ENCODE peak calls at places on chromosome 12, in seven cellular contexts. One of them, this sample, is unnamed.

GRCh38 chr12:57717846-57718640 is 20.5 kb downstream of the AGAP2 start:
- DNase-seq in GM10248: peak
- DNase-seq in H9: no peak
- DNase-seq in Panc1: no peak
- DNase-seq in neural crest cell: no peak
- DNase-seq in hepatocyte: no peak
- DNase-seq in ovary: no peak
- DNase-seq in this sample: no peak

GRCh38 chr12:53725824-53726223 is 1.4 kb downstream of the CALCOCO1 start:
- DNase-seq in GM10248: no peak
- DNase-seq in H9: no peak
- DNase-seq in Panc1: no peak
- DNase-seq in neural crest cell: no peak
- DNase-seq in hepatocyte: no peak
- DNase-seq in ovary: no peak
- DNase-seq in this sample: no peak

GRCh38 chr12:54352022-54352531 is 12.2 kb downstream of the GPR84 start:
- DNase-seq in GM10248: no peak
- DNase-seq in H9: peak
- DNase-seq in Panc1: no peak
- DNase-seq in neural crest cell: peak
- DNase-seq in hepatocyte: peak
- DNase-seq in ovary: peak
- DNase-seq in this sample: peak

GRCh38 chr12:3882896-3883564 is 9.8 kb upstream of the PARP11 start:
- DNase-seq in GM10248: peak
- DNase-seq in H9: no peak
- DNase-seq in Panc1: no peak
- DNase-seq in neural crest cell: no peak
- DNase-seq in hepatocyte: peak
- DNase-seq in ovary: no peak
- DNase-seq in this sample: peak

GRCh38 chr12:76236640-76237039 is 111.6 kb downstream of the BBS10 start:
- DNase-seq in GM10248: no peak
- DNase-seq in H9: no peak
- DNase-seq in Panc1: peak
- DNase-seq in neural crest cell: no peak
- DNase-seq in hepatocyte: peak
- DNase-seq in ovary: no peak
- DNase-seq in this sample: peak

GRCh38 chr12:52141306-52141705 is 50.5 kb downstream of the KRT80 start:
- DNase-seq in GM10248: no peak
- DNase-seq in H9: peak
- DNase-seq in Panc1: no peak
- DNase-seq in neural crest cell: no peak
- DNase-seq in hepatocyte: no peak
- DNase-seq in ovary: no peak
- DNase-seq in this sample: no peak

GRCh38 chr12:65074932-65075331 is 46.2 kb downstream of the WIF1 start:
- DNase-seq in GM10248: no peak
- DNase-seq in H9: no peak
- DNase-seq in Panc1: no peak
- DNase-seq in neural crest cell: no peak
- DNase-seq in hepatocyte: no peak
- DNase-seq in ovary: no peak
- DNase-seq in this sample: no peak

GRCh38 chr12:122076743-122077495 is 1.6 kb upstream of the MLXIP start:
- DNase-seq in GM10248: peak
- DNase-seq in H9: no peak
- DNase-seq in Panc1: no peak
- DNase-seq in neural crest cell: no peak
- DNase-seq in hepatocyte: no peak
- DNase-seq in ovary: no peak
- DNase-seq in this sample: no peak

GRCh38 chr12:77795699-77796098 is 35.0 kb upstream of the NAV3 start:
- DNase-seq in GM10248: no peak
- DNase-seq in H9: no peak
- DNase-seq in Panc1: no peak
- DNase-seq in neural crest cell: no peak
- DNase-seq in hepatocyte: no peak
- DNase-seq in ovary: no peak
- DNase-seq in this sample: peak

GRCh38 chr12:64826234-64826633 is 1.8 kb downstream of the TBC1D30 start:
- DNase-seq in GM10248: peak
- DNase-seq in H9: peak
- DNase-seq in Panc1: no peak
- DNase-seq in neural crest cell: peak
- DNase-seq in hepatocyte: peak
- DNase-seq in ovary: peak
- DNase-seq in this sample: peak

GRCh38 chr12:90390947-90391346 is 564.0 kb downstream of the CCER1 start:
- DNase-seq in GM10248: no peak
- DNase-seq in H9: no peak
- DNase-seq in Panc1: no peak
- DNase-seq in neural crest cell: no peak
- DNase-seq in hepatocyte: no peak
- DNase-seq in ovary: no peak
- DNase-seq in this sample: peak

GRCh38 chr12:90858261-90858660 is 96.7 kb downstream of the CCER1 start:
- DNase-seq in GM10248: no peak
- DNase-seq in H9: no peak
- DNase-seq in Panc1: no peak
- DNase-seq in neural crest cell: no peak
- DNase-seq in hepatocyte: peak
- DNase-seq in ovary: no peak
- DNase-seq in this sample: no peak

GRCh38 chr12:3686463-3686862 is 66.4 kb downstream of the CRACR2A start:
- DNase-seq in GM10248: no peak
- DNase-seq in H9: no peak
- DNase-seq in Panc1: no peak
- DNase-seq in neural crest cell: no peak
- DNase-seq in hepatocyte: no peak
- DNase-seq in ovary: no peak
- DNase-seq in this sample: no peak

GRCh38 chr12:27972721-27973120 is at the start of gene PTHLH:
- DNase-seq in GM10248: no peak
- DNase-seq in H9: no peak
- DNase-seq in Panc1: no peak
- DNase-seq in neural crest cell: no peak
- DNase-seq in hepatocyte: no peak
- DNase-seq in ovary: no peak
- DNase-seq in this sample: no peak

GRCh38 chr12:19547258-19547657 is 108.0 kb downstream of the AEBP2 start:
- DNase-seq in GM10248: no peak
- DNase-seq in H9: no peak
- DNase-seq in Panc1: no peak
- DNase-seq in neural crest cell: no peak
- DNase-seq in hepatocyte: no peak
- DNase-seq in ovary: no peak
- DNase-seq in this sample: no peak

GRCh38 chr12:3107071-3107583 is 29.9 kb downstream of the TSPAN9 start:
- DNase-seq in GM10248: no peak
- DNase-seq in H9: peak
- DNase-seq in Panc1: no peak
- DNase-seq in neural crest cell: no peak
- DNase-seq in hepatocyte: no peak
- DNase-seq in ovary: peak
- DNase-seq in this sample: peak

GRCh38 chr12:28955491-28955890 is 193.6 kb upstream of the FAR2 start:
- DNase-seq in GM10248: no peak
- DNase-seq in H9: no peak
- DNase-seq in Panc1: no peak
- DNase-seq in neural crest cell: no peak
- DNase-seq in hepatocyte: no peak
- DNase-seq in ovary: no peak
- DNase-seq in this sample: peak

GRCh38 chr12:127650626-127651025 is 616.3 kb upstream of the TMEM132C start:
- DNase-seq in GM10248: no peak
- DNase-seq in H9: no peak
- DNase-seq in Panc1: no peak
- DNase-seq in neural crest cell: no peak
- DNase-seq in hepatocyte: no peak
- DNase-seq in ovary: no peak
- DNase-seq in this sample: no peak

GRCh38 chr12:53044052-53044581 is 5.7 kb upstream of the TNS2 start:
- DNase-seq in GM10248: no peak
- DNase-seq in H9: peak
- DNase-seq in Panc1: no peak
- DNase-seq in neural crest cell: no peak
- DNase-seq in hepatocyte: peak
- DNase-seq in ovary: no peak
- DNase-seq in this sample: no peak

GRCh38 chr12:92331383-92331782 is 185.7 kb upstream of the BTG1 start:
- DNase-seq in GM10248: no peak
- DNase-seq in H9: no peak
- DNase-seq in Panc1: no peak
- DNase-seq in neural crest cell: no peak
- DNase-seq in hepatocyte: peak
- DNase-seq in ovary: no peak
- DNase-seq in this sample: no peak

GRCh38 chr12:122350444-122350843 is 72.0 kb downstream of the CLIP1 start:
- DNase-seq in GM10248: no peak
- DNase-seq in H9: no peak
- DNase-seq in Panc1: no peak
- DNase-seq in neural crest cell: no peak
- DNase-seq in hepatocyte: no peak
- DNase-seq in ovary: no peak
- DNase-seq in this sample: peak

GRCh38 chr12:87280356-87280755 is 748.8 kb downstream of the C12orf50 start:
- DNase-seq in GM10248: peak
- DNase-seq in H9: no peak
- DNase-seq in Panc1: no peak
- DNase-seq in neural crest cell: no peak
- DNase-seq in hepatocyte: no peak
- DNase-seq in ovary: no peak
- DNase-seq in this sample: no peak

GRCh38 chr12:80186727-80187217 is 87.4 kb downstream of the OTOGL start:
- DNase-seq in GM10248: peak
- DNase-seq in H9: peak
- DNase-seq in Panc1: peak
- DNase-seq in neural crest cell: peak
- DNase-seq in hepatocyte: peak
- DNase-seq in ovary: peak
- DNase-seq in this sample: peak

GRCh38 chr12:76762556-76762955 is 1.4 kb upstream of the ZDHHC17 start:
- DNase-seq in GM10248: no peak
- DNase-seq in H9: peak
- DNase-seq in Panc1: no peak
- DNase-seq in neural crest cell: no peak
- DNase-seq in hepatocyte: peak
- DNase-seq in ovary: no peak
- DNase-seq in this sample: peak

GRCh38 chr12:88546851-88547250 is 33.4 kb downstream of the KITLG start:
- DNase-seq in GM10248: no peak
- DNase-seq in H9: no peak
- DNase-seq in Panc1: no peak
- DNase-seq in neural crest cell: no peak
- DNase-seq in hepatocyte: no peak
- DNase-seq in ovary: no peak
- DNase-seq in this sample: peak

GRCh38 chr12:78483767-78484315 is 380.7 kb upstream of the SYT1 start:
- DNase-seq in GM10248: no peak
- DNase-seq in H9: no peak
- DNase-seq in Panc1: no peak
- DNase-seq in neural crest cell: no peak
- DNase-seq in hepatocyte: no peak
- DNase-seq in ovary: no peak
- DNase-seq in this sample: no peak

GRCh38 chr12:102371177-102371576 is 109.2 kb downstream of the IGF1 start:
- DNase-seq in GM10248: no peak
- DNase-seq in H9: no peak
- DNase-seq in Panc1: no peak
- DNase-seq in neural crest cell: no peak
- DNase-seq in hepatocyte: no peak
- DNase-seq in ovary: no peak
- DNase-seq in this sample: no peak
- TF ChIP-seq CTCF in GM10248: no peak
- TF ChIP-seq CTCF in H9: no peak
- TF ChIP-seq CTCF in Panc1: no peak
- TF ChIP-seq CTCF in neural crest cell: no peak
- TF ChIP-seq CTCF in hepatocyte: no peak
- TF ChIP-seq CTCF in ovary: no peak
- TF ChIP-seq CTCF in this sample: no peak

GRCh38 chr12:12503384-12504078 is 59.1 kb downstream of the DUSP16 start:
- DNase-seq in GM10248: peak
- DNase-seq in H9: peak
- DNase-seq in Panc1: no peak
- DNase-seq in neural crest cell: no peak
- DNase-seq in hepatocyte: no peak
- DNase-seq in ovary: no peak
- DNase-seq in this sample: no peak
- TF ChIP-seq CTCF in GM10248: peak
- TF ChIP-seq CTCF in H9: peak
- TF ChIP-seq CTCF in Panc1: no peak
- TF ChIP-seq CTCF in neural crest cell: no peak
- TF ChIP-seq CTCF in hepatocyte: no peak
- TF ChIP-seq CTCF in ovary: no peak
- TF ChIP-seq CTCF in this sample: no peak

GRCh38 chr12:117100251-117100650 is 1.0 kb upstream of the TESC start:
- DNase-seq in GM10248: no peak
- DNase-seq in H9: no peak
- DNase-seq in Panc1: no peak
- DNase-seq in neural crest cell: no peak
- DNase-seq in hepatocyte: peak
- DNase-seq in ovary: no peak
- DNase-seq in this sample: peak
- TF ChIP-seq CTCF in GM10248: no peak
- TF ChIP-seq CTCF in H9: peak
- TF ChIP-seq CTCF in Panc1: no peak
- TF ChIP-seq CTCF in neural crest cell: peak
- TF ChIP-seq CTCF in hepatocyte: peak
- TF ChIP-seq CTCF in ovary: no peak
- TF ChIP-seq CTCF in this sample: peak

GRCh38 chr12:71565568-71565967 is 98.1 kb downstream of the ZFC3H1 start:
- DNase-seq in GM10248: no peak
- DNase-seq in H9: no peak
- DNase-seq in Panc1: no peak
- DNase-seq in neural crest cell: no peak
- DNase-seq in hepatocyte: no peak
- DNase-seq in ovary: no peak
- DNase-seq in this sample: no peak

GRCh38 chr12:71562681-71563595 is 100.7 kb downstream of the ZFC3H1 start:
- DNase-seq in GM10248: no peak
- DNase-seq in H9: no peak
- DNase-seq in Panc1: no peak
- DNase-seq in neural crest cell: no peak
- DNase-seq in hepatocyte: no peak
- DNase-seq in ovary: no peak
- DNase-seq in this sample: no peak

GRCh38 chr12:71566655-71567054 is 97.0 kb downstream of the ZFC3H1 start:
- DNase-seq in GM10248: no peak
- DNase-seq in H9: no peak
- DNase-seq in Panc1: no peak
- DNase-seq in neural crest cell: no peak
- DNase-seq in hepatocyte: no peak
- DNase-seq in ovary: no peak
- DNase-seq in this sample: no peak

DNA sequence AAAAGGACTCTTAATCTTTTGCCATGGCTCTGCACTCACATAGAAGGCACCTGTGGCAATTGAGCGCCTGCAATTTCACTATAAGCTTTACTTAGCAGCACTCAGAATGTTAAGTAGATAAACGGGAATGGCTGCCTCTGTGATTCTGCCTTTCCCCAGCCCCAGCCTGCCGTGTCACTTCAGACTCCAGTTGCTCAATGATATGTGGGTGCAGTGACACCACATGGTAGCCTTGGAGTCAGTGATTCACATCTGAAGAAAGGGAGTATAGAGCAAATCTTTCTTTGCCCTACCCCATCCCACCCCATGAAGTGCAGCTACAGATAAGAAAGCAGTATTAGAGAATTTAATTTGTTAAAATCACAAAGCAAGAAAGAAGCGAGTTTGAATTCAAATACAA is 96.1 kb downstream of the ZFC3H1 start:
- DNase-seq in GM10248: no peak
- DNase-seq in H9: no peak
- DNase-seq in Panc1: no peak
- DNase-seq in neural crest cell: no peak
- DNase-seq in hepatocyte: peak
- DNase-seq in ovary: no peak
- DNase-seq in this sample: no peak
- TF ChIP-seq CTCF in GM10248: no peak
- TF ChIP-seq CTCF in H9: no peak
- TF ChIP-seq CTCF in Panc1: no peak
- TF ChIP-seq CTCF in neural crest cell: no peak
- TF ChIP-seq CTCF in hepatocyte: no peak
- TF ChIP-seq CTCF in ovary: no peak
- TF ChIP-seq CTCF in this sample: no peak

This sample was measured in fibroblast of mammary gland.